ENCODE peak calls at places on chromosomes 5 and 9, in nine cellular contexts. H, I, P, O, A, J, Y, L and Q are unnamed samples.

GRCh38 chr9:113656771-113657670 is 193.5 kb downstream of the RGS3 start:
- DNase-seq in H (no peak), I (no peak), P (no peak), O (no peak), A (no peak), J (no peak), Y (no peak), L (no peak), Q (no peak)

GRCh38 chr5:143192191-143192880 is 211.2 kb downstream of the NR3C1 start:
- DNase-seq in H (no peak), I (no peak), P (no peak), O (no peak), A (no peak), J (no peak), Y (no peak), L (no peak), Q (no peak)

GRCh38 chr5:124064956-124065355 is 553.0 kb downstream of the CSNK1G3 start:
- DNase-seq in H (no peak), I (no peak), P (no peak), O (peak), A (no peak), J (no peak), Y (no peak), L (no peak), Q (no peak)

GRCh38 chr5:76637490-76637889 is 14.3 kb upstream of the F2RL2 start:
- DNase-seq in H (no peak), I (no peak), P (no peak), O (no peak), A (no peak), J (no peak), Y (no peak), L (no peak), Q (no peak)

GRCh38 chr9:127973169-127974001 is 7.4 kb downstream of the EEIG1 start:
- DNase-seq in H (no peak), I (no peak), P (no peak), O (no peak), A (no peak), J (no peak), Y (no peak), L (no peak), Q (no peak)

GRCh38 chr9:111948958-111949357 is 52.3 kb downstream of the UGCG start:
- DNase-seq in H (no peak), I (no peak), P (no peak), O (peak), A (no peak), J (no peak), Y (no peak), L (no peak), Q (no peak)

GRCh38 chr5:150438873-150439546 is 10.5 kb downstream of the RPS14 start:
- DNase-seq in H (peak), I (peak), P (peak), O (peak), A (no peak), J (no peak), Y (no peak), L (peak), Q (peak)

GRCh38 chr5:134732819-134733218 is 5.5 kb upstream of the CAMLG start:
- DNase-seq in H (no peak), I (no peak), P (no peak), O (no peak), A (no peak), J (no peak), Y (no peak), L (no peak), Q (no peak)

GRCh38 chr5:171521219-171521633 is 101.8 kb downstream of the FGF18 start:
- DNase-seq in H (peak), I (no peak), P (peak), O (peak), A (no peak), J (peak), Y (peak), L (peak), Q (peak)

GRCh38 chr9:16139781-16140180 is 586.9 kb downstream of the CCDC171 start:
- DNase-seq in H (no peak), I (no peak), P (no peak), O (no peak), A (no peak), J (no peak), Y (no peak), L (no peak), Q (no peak)

GRCh38 chr5:53091304-53091703 is 18.3 kb downstream of the MOCS2 start:
- DNase-seq in H (peak), I (no peak), P (no peak), O (peak), A (no peak), J (peak), Y (no peak), L (peak), Q (no peak)

GRCh38 chr5:176822426-176823075 is 12.2 kb downstream of the UNC5A start:
- DNase-seq in H (no peak), I (no peak), P (no peak), O (no peak), A (no peak), J (no peak), Y (no peak), L (peak), Q (no peak)

GRCh38 chr9:109355564-109356297 is 34.9 kb upstream of the EPB41L4B start:
- DNase-seq in H (no peak), I (no peak), P (no peak), O (no peak), A (no peak), J (no peak), Y (no peak), L (no peak), Q (no peak)

GRCh38 chr5:64457846-64458245 is 48.0 kb upstream of the RGS7BP start:
- DNase-seq in H (no peak), I (no peak), P (no peak), O (no peak), A (no peak), J (no peak), Y (no peak), L (peak), Q (no peak)

GRCh38 chr9:71677209-71677608 is 91.1 kb downstream of the CEMIP2 start:
- DNase-seq in H (no peak), I (no peak), P (no peak), O (no peak), A (no peak), J (no peak), Y (no peak), L (no peak), Q (no peak)

GRCh38 chr5:171891150-171891549 is 105.5 kb downstream of the SMIM23 start:
- DNase-seq in H (no peak), I (no peak), P (no peak), O (no peak), A (no peak), J (no peak), Y (no peak), L (no peak), Q (no peak)

GRCh38 chr5:139058121-139058520 is 140.0 kb downstream of the SIL1 start:
- DNase-seq in H (peak), I (no peak), P (no peak), O (peak), A (no peak), J (no peak), Y (no peak), L (no peak), Q (no peak)

GRCh38 chr9:76868897-76869296 is 37.0 kb downstream of the PRUNE2 start:
- DNase-seq in H (no peak), I (no peak), P (no peak), O (peak), A (no peak), J (no peak), Y (no peak), L (no peak), Q (no peak)

GRCh38 chr9:92133949-92134604 is 18.9 kb upstream of the SPTLC1 start:
- DNase-seq in H (peak), I (peak), P (peak), O (peak), A (peak), J (peak), Y (peak), L (peak), Q (peak)

GRCh38 chr5:122703214-122703613 is 71.7 kb upstream of the SNX2 start:
- DNase-seq in H (no peak), I (no peak), P (no peak), O (peak), A (no peak), J (no peak), Y (no peak), L (no peak), Q (no peak)